ENCODE peak calls at places on chromosomes 1 and 21, in nine cellular contexts. O is tibial artery; H is lung; S is CD8-positive, alpha-beta T cell; X is endothelial cell; V is GM10248; E is A549; P is GM12865; A is GM13977. Z is an unnamed sample.

GRCh38 chr1:233172201-233172600 is 123.3 kb downstream of the PCNX2 start:
- DNase-seq in O (no peak), H (no peak), S (no peak), X (no peak), V (no peak), E (no peak), P (no peak), A (no peak), Z (no peak)

GRCh38 chr1:10508511-10508951 is 33.8 kb downstream of the PEX14 start:
- DNase-seq in O (no peak), H (no peak), S (no peak), X (no peak), V (no peak), E (no peak), P (no peak), A (no peak), Z (no peak)

GRCh38 chr1:32220746-32221580 is 1.2 kb downstream of the TMEM234 start:
- DNase-seq in O (no peak), H (no peak), S (no peak), X (no peak), V (no peak), E (no peak), P (peak), A (no peak), Z (no peak)

GRCh38 chr1:106439475-106439874 is 617.0 kb upstream of the PRMT6 start:
- DNase-seq in O (no peak), H (no peak), S (no peak), X (no peak), V (no peak), E (no peak), P (no peak), A (no peak), Z (no peak)

GRCh38 chr1:231214918-231215675 is 25.9 kb upstream of the GNPAT start:
- DNase-seq in O (no peak), H (no peak), S (no peak), X (no peak), V (peak), E (no peak), P (peak), A (peak), Z (peak)

GRCh38 chr1:243798726-243799125 is 51.3 kb downstream of the AKT3 start:
- DNase-seq in O (no peak), H (no peak), S (no peak), X (no peak), V (no peak), E (peak), P (no peak), A (no peak), Z (no peak)

GRCh38 chr1:1088036-1088800 is 14.1 kb upstream of the RNF223 start:
- DNase-seq in O (peak), H (no peak), S (no peak), X (no peak), V (no peak), E (no peak), P (no peak), A (no peak), Z (no peak)

GRCh38 chr1:910311-910880 is 13.3 kb upstream of the SAMD11 start:
- DNase-seq in O (no peak), H (no peak), S (no peak), X (no peak), V (no peak), E (no peak), P (no peak), A (no peak), Z (no peak)

GRCh38 chr1:228166170-228166936 is 749 bp downstream of the IBA57 start:
- DNase-seq in O (peak), H (peak), S (peak), X (peak), V (peak), E (peak), P (peak), A (peak), Z (peak)

GRCh38 chr21:32494946-32495703 is 82.6 kb downstream of the EVA1C start:
- DNase-seq in O (no peak), H (no peak), S (no peak), X (no peak), V (no peak), E (no peak), P (no peak), A (no peak), Z (no peak)

GRCh38 chr1:21174638-21175323 is 1.9 kb downstream of the EIF4G3 start:
- DNase-seq in O (no peak), H (no peak), S (no peak), X (no peak), V (no peak), E (no peak), P (no peak), A (no peak), Z (no peak)

GRCh38 chr1:178566187-178566586 is 53.3 kb downstream of the TEX35 start:
- DNase-seq in O (no peak), H (no peak), S (no peak), X (no peak), V (no peak), E (no peak), P (peak), A (no peak), Z (no peak)

GRCh38 chr1:27594542-27595510 is 9.1 kb downstream of the AHDC1 start:
- DNase-seq in O (no peak), H (no peak), S (peak), X (no peak), V (no peak), E (no peak), P (no peak), A (peak), Z (peak)

GRCh38 chr1:6596351-6596750 is 6.3 kb downstream of the KLHL21 start:
- DNase-seq in O (no peak), H (no peak), S (no peak), X (no peak), V (no peak), E (no peak), P (no peak), A (no peak), Z (no peak)

GRCh38 chr1:58809327-58810040 is 25.6 kb upstream of the JUN start:
- DNase-seq in O (no peak), H (peak), S (no peak), X (no peak), V (no peak), E (no peak), P (no peak), A (no peak), Z (no peak)

GRCh38 chr1:103514920-103515503 is 10.5 kb upstream of the RNPC3 start:
- DNase-seq in O (no peak), H (no peak), S (no peak), X (peak), V (peak), E (peak), P (peak), A (peak), Z (peak)

DNA sequence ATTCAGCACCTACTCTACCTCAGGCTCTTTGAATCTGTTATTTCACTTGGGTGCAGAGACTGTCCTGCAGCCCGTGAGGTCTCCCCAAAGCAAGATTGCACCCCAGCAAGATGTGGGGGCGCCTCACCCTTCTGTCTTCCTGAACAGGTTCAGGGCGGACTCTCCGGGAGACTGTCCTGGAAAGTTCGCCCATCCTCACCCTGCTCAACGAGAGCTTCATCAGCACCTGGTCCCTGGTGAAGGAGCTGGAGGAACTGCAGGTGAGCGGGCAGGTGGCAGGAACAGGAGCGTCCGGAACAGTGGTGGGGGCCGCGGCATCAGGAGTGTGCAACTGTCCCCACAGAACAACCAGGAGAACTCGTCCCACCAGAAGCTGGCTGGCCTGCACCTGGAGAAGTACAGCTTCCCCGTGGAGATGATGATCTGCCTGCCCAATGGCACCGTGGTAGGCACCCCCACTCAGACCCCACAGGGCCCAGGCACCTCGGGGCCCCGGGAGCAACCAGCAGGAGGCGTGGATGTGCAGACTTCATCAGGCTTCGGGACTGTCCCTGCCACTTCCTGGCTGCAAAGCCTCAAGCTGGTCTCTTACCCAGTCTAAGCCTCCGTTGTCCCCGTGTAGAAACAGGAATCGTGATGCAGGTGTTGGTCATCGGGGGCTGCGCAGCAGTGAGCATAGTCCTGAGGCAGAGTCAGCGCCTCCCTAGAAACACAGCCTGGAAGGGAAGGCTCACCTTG is 5.9 kb upstream of the MTFR1L start:
- DNase-seq in O (no peak), H (no peak), S (no peak), X (no peak), V (no peak), E (no peak), P (peak), A (no peak), Z (no peak)
- TF ChIP-seq CTCF in O (no peak), H (no peak), S (no peak), X (no peak), V (peak), E (no peak), P (peak), A (peak), Z (peak)

GRCh38 chr1:18322353-18323032 is 158.2 kb upstream of the KLHDC7A start:
- DNase-seq in O (no peak), H (no peak), S (no peak), X (peak), V (no peak), E (peak), P (peak), A (peak), Z (no peak)
- TF ChIP-seq CTCF in O (no peak), H (no peak), S (no peak), X (peak), V (no peak), E (no peak), P (peak), A (peak), Z (peak)

GRCh38 chr1:94335950-94336349 is 82.2 kb upstream of the ABCD3 start:
- DNase-seq in O (peak), H (peak), S (no peak), X (peak), V (peak), E (peak), P (peak), A (peak), Z (peak)
- TF ChIP-seq CTCF in O (peak), H (peak), S (peak), X (peak), V (peak), E (peak), P (peak), A (peak), Z (peak)

GRCh38 chr21:43211085-43212071 is 42.6 kb downstream of the CRYAA start:
- DNase-seq in O (peak), H (peak), S (no peak), X (no peak), V (no peak), E (no peak), P (peak), A (no peak), Z (no peak)
- TF ChIP-seq CTCF in O (no peak), H (no peak), S (no peak), X (no peak), V (no peak), E (no peak), P (peak), A (no peak), Z (no peak)

GRCh38 chr1:208445710-208446702 is 201.8 kb upstream of the PLXNA2 start:
- DNase-seq in O (no peak), H (no peak), S (no peak), X (no peak), V (no peak), E (no peak), P (no peak), A (no peak), Z (no peak)
- TF ChIP-seq CTCF in O (no peak), H (no peak), S (no peak), X (no peak), V (no peak), E (no peak), P (no peak), A (no peak), Z (no peak)

GRCh38 chr1:147811273-147811672 is 50.9 kb upstream of the GJA5 start:
- DNase-seq in O (no peak), H (no peak), S (no peak), X (no peak), V (no peak), E (no peak), P (no peak), A (no peak), Z (no peak)
- TF ChIP-seq CTCF in O (no peak), H (no peak), S (no peak), X (no peak), V (no peak), E (no peak), P (no peak), A (no peak), Z (no peak)

GRCh38 chr1:14435368-14436023 is 163.0 kb upstream of the KAZN start:
- DNase-seq in O (no peak), H (no peak), S (no peak), X (no peak), V (peak), E (peak), P (no peak), A (peak), Z (peak)
- TF ChIP-seq CTCF in O (no peak), H (no peak), S (no peak), X (peak), V (no peak), E (no peak), P (peak), A (peak), Z (no peak)

DNA sequence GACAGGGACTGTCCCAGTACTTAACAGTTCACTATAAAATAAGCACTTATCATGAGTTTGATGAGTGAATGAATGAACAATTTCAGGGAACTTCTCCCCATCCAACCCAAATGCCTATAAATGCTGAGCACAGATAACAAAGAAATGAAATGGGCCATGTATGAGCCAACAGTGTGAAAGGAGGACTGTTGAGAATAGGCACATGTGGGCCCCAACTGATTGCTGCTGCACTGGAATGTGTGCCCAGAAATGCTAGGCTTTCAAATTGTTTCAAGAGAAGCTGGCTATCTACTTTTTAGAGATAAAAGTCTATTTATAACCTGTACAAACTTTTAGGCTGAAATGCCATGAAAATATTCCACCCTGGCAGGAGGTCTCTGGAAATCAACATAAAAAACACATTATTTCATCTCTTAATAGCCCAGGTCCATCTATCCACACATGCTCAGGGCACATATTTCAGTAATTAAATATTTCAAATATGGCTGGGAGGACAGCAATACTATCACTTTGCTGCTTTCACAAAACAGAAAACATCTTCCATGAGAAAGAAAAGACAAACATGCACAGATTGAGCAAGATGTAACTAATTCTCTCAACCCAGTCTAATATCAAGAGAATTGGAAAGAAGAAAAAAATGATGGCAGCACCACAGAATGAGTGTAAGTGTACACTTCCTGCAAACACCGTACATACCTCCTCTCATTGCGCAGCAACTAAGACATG is 49.8 kb downstream of the COLGALT2 start:
- DNase-seq in O (no peak), H (no peak), S (no peak), X (no peak), V (no peak), E (no peak), P (no peak), A (no peak), Z (no peak)
- TF ChIP-seq CTCF in O (no peak), H (no peak), S (no peak), X (no peak), V (no peak), E (no peak), P (no peak), A (no peak), Z (no peak)

Z was measured in GM13976.